ENCODE peak calls at places on chromosomes 16 and 17, in six cellular contexts. M, U, B, L, J and F are unnamed samples. For H3K27me3, the result is how much of the 10 kb centered on the place peaks cover.

GRCh38 chr16:75288596-75289120 is 37.2 kb upstream of the BCAR1 start:
- DNase-seq in L (no peak), B (peak), J (no peak), U (no peak), M (no peak), F (no peak)

GRCh38 chr17:16820979-16821543 is 131.0 kb downstream of the CCDC144A start:
- DNase-seq in M (no peak), J (no peak), U (no peak), B (no peak), L (no peak), F (no peak)

GRCh38 chr17:42252528-42253172 is 23.5 kb downstream of the STAT5B start:
- DNase-seq in J (no peak), L (no peak), U (peak), B (no peak), M (no peak), F (no peak)

GRCh38 chr17:6574689-6575595 is 18.6 kb upstream of the PITPNM3 start:
- DNase-seq in U (no peak), B (no peak), L (no peak), M (peak), J (no peak), F (peak)

GRCh38 chr17:83057793-83058477 is 21.5 kb upstream of the METRNL start:
- DNase-seq in U (no peak), M (no peak), B (no peak), J (no peak), L (peak), F (peak)

GRCh38 chr16:73000020-73000906 is 47.7 kb downstream of the ZFHX3 start:
- DNase-seq in M (no peak), U (no peak), J (peak), L (peak), B (no peak), F (no peak)

GRCh38 chr17:48606892-48607241 is 2.1 kb upstream of the HOXB6 start:
- DNase-seq in J (no peak), U (no peak), L (no peak), B (no peak), M (no peak), F (no peak)

GRCh38 chr17:13038931-13039665 is 21.3 kb upstream of the ELAC2 start:
- DNase-seq in U (no peak), J (no peak), B (no peak), M (no peak), L (no peak), F (no peak)

GRCh38 chr17:42531455-42532354 is 4.3 kb upstream of the NAGLU start:
- DNase-seq in B (peak), U (no peak), M (peak), J (peak), L (peak), F (peak)

GRCh38 chr17:557371-557770 is 157.3 kb downstream of the VPS53 start:
- DNase-seq in L (no peak), J (no peak), U (no peak), B (no peak), M (peak), F (no peak)

GRCh38 chr17:562174-562573 is 152.5 kb downstream of the VPS53 start:
- DNase-seq in M (no peak), L (no peak), B (no peak), U (no peak), J (no peak), F (no peak)

GRCh38 chr17:561118-561517 is 153.5 kb downstream of the VPS53 start:
- DNase-seq in L (no peak), U (no peak), B (no peak), M (peak), J (no peak), F (no peak)

GRCh38 chr17:560379-560935 is 154.2 kb downstream of the VPS53 start:
- DNase-seq in B (no peak), U (no peak), J (no peak), M (peak), L (no peak), F (no peak)

GRCh38 chr17:559699-560378 is 154.8 kb downstream of the VPS53 start:
- DNase-seq in B (no peak), U (peak), J (no peak), L (peak), M (peak), F (no peak)
- H3K4me3 ChIP-seq in B (no peak), U (no peak), J (no peak), L (no peak), M (no peak), F (no peak)

GRCh38 chr17:44558349-44559287 is 1.3 kb downstream of the FZD2 start:
- DNase-seq in L (peak), U (no peak), M (peak), J (no peak), B (no peak), F (no peak)

GRCh38 chr17:44557653-44558285 is 485 bp downstream of the FZD2 start:
- DNase-seq in U (no peak), J (no peak), M (peak), L (peak), B (peak), F (peak)

GRCh38 chr17:44555056-44555455 is 2.2 kb upstream of the FZD2 start:
- DNase-seq in J (no peak), U (no peak), L (no peak), B (no peak), M (no peak), F (no peak)

GRCh38 chr17:44556854-44557606 is at the start of gene FZD2:
- DNase-seq in M (peak), U (peak), B (peak), J (peak), L (peak), F (peak)

GRCh38 chr17:44556114-44556853 is 1.0 kb upstream of the FZD2 start:
- DNase-seq in J (peak), M (peak), B (no peak), U (peak), L (peak), F (peak)
- H3K27me3 ChIP-seq in J (under half), M (under half), B (under half), U (under half), L (under half), F (half or more)

DNA sequence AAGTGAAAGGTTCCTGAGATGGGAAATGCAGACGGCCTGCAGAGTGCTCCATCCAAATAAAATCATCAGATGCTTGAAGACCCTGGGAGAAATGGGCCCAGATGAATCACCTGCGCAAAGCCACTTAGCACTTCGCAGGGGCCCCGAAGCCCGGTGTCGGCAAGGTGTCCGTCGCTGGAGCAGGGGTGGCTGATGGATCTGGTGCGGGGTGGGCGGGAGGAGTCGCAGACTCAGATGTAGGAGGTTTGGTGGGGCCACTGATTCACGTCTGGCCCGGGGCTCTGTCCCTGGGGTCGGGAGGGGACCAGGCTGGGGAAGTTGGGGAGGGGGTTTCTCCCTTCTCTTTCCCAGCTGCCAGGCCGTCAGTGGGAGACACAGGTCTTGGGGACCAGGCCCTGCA is 21.6 kb upstream of the SSTR5 start:
- DNase-seq in M (no peak), J (no peak), B (no peak), U (no peak), L (no peak), F (no peak)
- H3K4me3 ChIP-seq in M (no peak), J (no peak), B (no peak), U (no peak), L (no peak), F (no peak)

GRCh38 chr16:82404586-82405315 is 222.0 kb upstream of the CDH13 start:
- DNase-seq in U (no peak), M (no peak), B (no peak), J (no peak), L (no peak), F (no peak)

GRCh38 chr16:82405696-82406095 is 221.1 kb upstream of the CDH13 start:
- DNase-seq in L (no peak), B (no peak), J (no peak), U (no peak), M (no peak), F (no peak)

GRCh38 chr16:82402665-82403218 is 224.0 kb upstream of the CDH13 start:
- DNase-seq in B (no peak), J (no peak), M (no peak), L (no peak), U (no peak), F (no peak)
- H3K27me3 ChIP-seq in B (under half), J (under half), M (under half), L (under half), U (under half), F (under half)

GRCh38 chr16:4682616-4683254 is 10.6 kb upstream of the NUDT16L1 start:
- DNase-seq in M (peak), L (no peak), J (no peak), B (no peak), U (peak), F (peak)
- H3K4me3 ChIP-seq in M (no peak), L (no peak), J (no peak), B (no peak), U (no peak), F (peak)

GRCh38 chr17:4980644-4981216 is 6.7 kb downstream of the CAMTA2 start:
- DNase-seq in B (peak), U (no peak), M (peak), L (no peak), J (peak), F (no peak)

GRCh38 chr17:4972752-4973151 is 5.1 kb upstream of the SPAG7 start:
- DNase-seq in B (no peak), L (no peak), M (no peak), J (no peak), U (no peak), F (no peak)

GRCh38 chr17:4973431-4973830 is 5.8 kb upstream of the SPAG7 start:
- DNase-seq in M (no peak), U (no peak), J (no peak), L (no peak), B (no peak), F (no peak)

GRCh38 chr17:4974064-4974670 is 6.5 kb upstream of the SPAG7 start:
- DNase-seq in U (no peak), L (no peak), B (no peak), J (no peak), M (no peak), F (no peak)

GRCh38 chr17:4978720-4979119 is 8.8 kb downstream of the CAMTA2 start:
- DNase-seq in L (no peak), U (no peak), J (no peak), B (no peak), M (no peak), F (no peak)
- H3K27me3 ChIP-seq in L (under half), U (under half), J (under half), B (under half), M (under half), F (under half)

GRCh38 chr17:4543557-4544026 is 11.6 kb downstream of the MYBBP1A start:
- DNase-seq in U (no peak), B (no peak), J (no peak), M (no peak), L (no peak), F (no peak)

GRCh38 chr17:4544135-4544651 is 11.0 kb downstream of the MYBBP1A start:
- DNase-seq in U (no peak), M (no peak), B (no peak), J (no peak), L (no peak), F (no peak)

GRCh38 chr17:4544656-4545216 is 10.4 kb downstream of the MYBBP1A start:
- DNase-seq in M (no peak), J (no peak), B (no peak), L (no peak), U (no peak), F (no peak)

GRCh38 chr17:4547118-4547906 is 7.9 kb downstream of the MYBBP1A start:
- DNase-seq in U (no peak), B (no peak), L (no peak), J (no peak), M (no peak), F (no peak)

GRCh38 chr17:4545217-4545951 is 9.8 kb downstream of the MYBBP1A start:
- DNase-seq in U (no peak), B (no peak), J (no peak), M (no peak), L (no peak), F (no peak)
- H3K4me3 ChIP-seq in U (no peak), B (no peak), J (no peak), M (no peak), L (no peak), F (no peak)